ENCODE peak calls at places on chromosomes 11 and 22, in four cellular contexts. X is K562, O is HepG2, N is GM12878. E is an unnamed sample.

GRCh38 chr11:65126624-65127274 is 4.6 kb downstream of the MRPL49 start:
- DNase-seq in X (no peak), O (no peak), N (no peak), E (no peak)

GRCh38 chr22:38951734-38952133 is 5.7 kb upstream of the APOBEC3A start:
- DNase-seq in X (no peak), O (no peak), N (no peak), E (no peak)

GRCh38 chr22:44210721-44211120 is 30.0 kb downstream of the PARVG start:
- DNase-seq in X (no peak), O (no peak), N (no peak), E (no peak)

GRCh38 chr11:93330446-93330984 is at the start of gene DEUP1:
- DNase-seq in X (peak), O (no peak), N (no peak), E (peak)

GRCh38 chr11:35141538-35141937 is 2.6 kb downstream of the CD44 start:
- DNase-seq in X (no peak), O (no peak), N (no peak), E (no peak)

GRCh38 chr11:79062814-79063762 is 377.7 kb downstream of the TENM4 start:
- DNase-seq in X (peak), O (peak), N (no peak), E (peak)

GRCh38 chr22:49344196-49344595 is 483.5 kb downstream of the BRD1 start:
- DNase-seq in X (no peak), O (no peak), N (no peak), E (no peak)

GRCh38 chr11:67022341-67022933 is 497 bp upstream of the SYT12 start:
- DNase-seq in X (no peak), O (no peak), N (no peak), E (peak)

DNA sequence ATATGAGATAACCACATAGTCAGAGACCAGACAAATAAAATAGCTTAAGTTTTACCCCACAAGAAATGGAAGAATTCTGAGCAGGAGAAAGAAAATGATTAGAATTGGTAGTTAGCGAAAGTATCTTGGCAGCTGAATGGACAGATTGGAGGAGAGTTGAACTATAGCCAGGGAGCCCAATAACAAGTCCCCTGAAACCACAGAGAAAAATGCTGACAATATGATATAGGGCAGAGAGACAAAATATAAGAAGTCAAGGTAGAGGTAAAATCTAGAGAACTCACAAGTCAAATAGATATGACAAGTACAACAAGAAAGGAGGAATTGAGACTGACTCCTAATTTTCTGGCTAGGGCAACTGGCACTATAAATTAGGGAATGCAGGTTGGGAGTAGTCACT is 125.6 kb downstream of the MRTFA start:
- DNase-seq in X (no peak), O (no peak), N (no peak), E (no peak)
- TF ChIP-seq SMC3 in X (no peak), O (no peak), N (no peak), E (no peak)

DNA sequence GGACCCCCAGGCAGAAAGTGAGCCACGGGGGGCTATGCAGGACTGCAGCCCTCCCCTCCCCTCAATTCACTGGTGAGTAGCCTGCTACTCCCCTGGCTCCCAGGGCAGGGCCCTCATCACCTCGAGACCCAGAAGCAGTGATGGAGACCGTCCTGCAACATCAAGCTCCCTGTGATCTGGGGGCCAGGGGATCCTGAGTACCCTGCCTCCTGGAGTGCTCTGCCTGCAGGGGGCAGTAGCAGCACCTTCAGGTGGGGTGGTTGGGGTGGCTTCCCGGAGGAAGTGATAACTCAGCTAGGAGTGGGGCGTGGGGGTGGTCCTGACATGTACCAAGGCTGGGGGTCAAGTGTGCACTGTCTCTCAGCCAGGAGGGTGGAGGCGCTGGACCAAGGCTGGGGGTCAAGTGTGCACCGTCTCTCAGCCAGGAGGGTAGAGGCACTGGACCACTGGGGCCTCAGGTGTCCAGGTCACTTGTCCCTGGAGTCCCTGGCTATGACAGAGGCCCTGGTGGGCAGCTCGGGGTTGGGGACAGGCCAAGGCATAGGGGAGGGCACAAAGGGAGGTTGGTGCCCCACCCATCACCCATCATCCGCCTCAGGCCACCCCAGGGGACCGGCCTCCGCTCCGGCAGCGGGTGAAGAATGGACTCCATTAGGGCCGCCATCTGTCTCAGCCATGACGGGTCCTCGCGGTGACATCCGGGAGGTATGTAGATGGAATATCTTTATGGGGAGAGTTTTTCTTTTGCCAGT is 9.4 kb downstream of the RTN4R start:
- DNase-seq in X (peak), O (no peak), N (no peak), E (no peak)
- TF ChIP-seq ESRRA in X (peak), O (no peak), N (no peak), E (no peak)

DNA sequence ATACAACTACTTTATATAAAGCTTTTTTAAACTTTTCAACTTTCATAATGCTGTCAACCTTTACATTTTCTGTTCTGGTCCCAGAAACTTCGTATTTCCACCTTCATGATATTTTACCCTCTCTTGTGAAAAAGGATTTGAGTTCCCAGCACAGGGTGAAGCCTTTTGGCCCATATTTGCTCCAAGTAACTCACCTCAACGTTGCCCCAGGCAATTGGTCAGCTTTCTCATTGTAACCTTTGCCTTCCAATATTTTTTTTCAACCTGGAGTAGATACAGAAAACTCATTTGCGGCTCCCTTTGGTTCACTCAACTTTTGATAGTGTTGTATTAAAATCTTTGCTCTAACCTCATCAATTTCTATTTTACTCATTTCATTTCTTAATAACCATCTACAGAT is 21.1 kb upstream of the FAR1 start:
- DNase-seq in X (no peak), O (no peak), N (no peak), E (no peak)
- TF ChIP-seq SMC3 in X (no peak), O (no peak), N (no peak), E (no peak)

GRCh38 chr11:83835423-83835822 is 549.3 kb upstream of the CCDC90B start:
- DNase-seq in X (no peak), O (no peak), N (peak), E (no peak)
- TF ChIP-seq ESRRA in X (no peak), O (no peak), N (no peak), E (no peak)

E was measured in A549.